ENCODE peak calls at places on chromosomes 3 and 15, in five cellular contexts. One of them, this sample, is unnamed.

GRCh38 chr3:72690646-72691045 is 157.6 kb downstream of the SHQ1 start:
- DNase-seq in lower leg skin: no peak
- DNase-seq in K562: no peak
- DNase-seq in uterus: no peak
- DNase-seq in body of pancreas: no peak
- DNase-seq in this sample: no peak

GRCh38 chr3:126267976-126268615 is 87.7 kb upstream of the ALDH1L1 start:
- DNase-seq in lower leg skin: no peak
- DNase-seq in uterus: no peak
- DNase-seq in K562: no peak
- DNase-seq in body of pancreas: no peak
- DNase-seq in this sample: no peak

GRCh38 chr15:73368301-73369072 is at the start of gene HCN4:
- DNase-seq in lower leg skin: no peak
- DNase-seq in body of pancreas: peak; percentile 40
- DNase-seq in K562: no peak
- DNase-seq in uterus: no peak
- DNase-seq in this sample: no peak

GRCh38 chr3:114404590-114404989 is 110.8 kb downstream of the TIGIT start:
- DNase-seq in lower leg skin: no peak
- DNase-seq in body of pancreas: no peak
- DNase-seq in uterus: no peak
- DNase-seq in K562: no peak
- DNase-seq in this sample: peak; percentile 2

GRCh38 chr3:42033741-42034140 is 57.4 kb upstream of the TRAK1 start:
- DNase-seq in body of pancreas: no peak
- DNase-seq in K562: no peak
- DNase-seq in lower leg skin: no peak
- DNase-seq in uterus: peak; percentile 10
- DNase-seq in this sample: no peak

GRCh38 chr15:90839187-90840071 is 29.0 kb upstream of the FURIN start:
- DNase-seq in uterus: no peak
- DNase-seq in K562: no peak
- DNase-seq in lower leg skin: no peak
- DNase-seq in body of pancreas: peak; percentile 39
- DNase-seq in this sample: no peak

GRCh38 chr3:172625404-172625803 is 85.5 kb downstream of the NCEH1 start:
- DNase-seq in uterus: no peak
- DNase-seq in lower leg skin: no peak
- DNase-seq in K562: no peak
- DNase-seq in body of pancreas: no peak
- DNase-seq in this sample: no peak

GRCh38 chr3:164192974-164193373 is 885.3 kb downstream of the SI start:
- DNase-seq in uterus: no peak
- DNase-seq in body of pancreas: no peak
- DNase-seq in lower leg skin: no peak
- DNase-seq in K562: no peak
- DNase-seq in this sample: no peak

GRCh38 chr15:70190965-70191364 is 93.2 kb upstream of the TLE3 start:
- DNase-seq in body of pancreas: no peak
- DNase-seq in lower leg skin: no peak
- DNase-seq in K562: no peak
- DNase-seq in uterus: no peak
- DNase-seq in this sample: no peak

GRCh38 chr15:66854012-66854965 is 152.3 kb downstream of the SMAD6 start:
- DNase-seq in K562: no peak
- DNase-seq in lower leg skin: no peak
- DNase-seq in uterus: no peak
- DNase-seq in body of pancreas: no peak
- DNase-seq in this sample: no peak

GRCh38 chr15:66858423-66859207 is 156.6 kb downstream of the SMAD6 start:
- DNase-seq in K562: no peak
- DNase-seq in lower leg skin: no peak
- DNase-seq in uterus: no peak
- DNase-seq in body of pancreas: no peak
- DNase-seq in this sample: no peak

GRCh38 chr15:66857694-66858093 is 155.7 kb downstream of the SMAD6 start:
- DNase-seq in body of pancreas: no peak
- DNase-seq in K562: no peak
- DNase-seq in lower leg skin: no peak
- DNase-seq in uterus: no peak
- DNase-seq in this sample: no peak

GRCh38 chr15:66852064-66852905 is 150.2 kb downstream of the SMAD6 start:
- DNase-seq in K562: no peak
- DNase-seq in lower leg skin: no peak
- DNase-seq in uterus: no peak
- DNase-seq in body of pancreas: no peak
- DNase-seq in this sample: no peak

DNA sequence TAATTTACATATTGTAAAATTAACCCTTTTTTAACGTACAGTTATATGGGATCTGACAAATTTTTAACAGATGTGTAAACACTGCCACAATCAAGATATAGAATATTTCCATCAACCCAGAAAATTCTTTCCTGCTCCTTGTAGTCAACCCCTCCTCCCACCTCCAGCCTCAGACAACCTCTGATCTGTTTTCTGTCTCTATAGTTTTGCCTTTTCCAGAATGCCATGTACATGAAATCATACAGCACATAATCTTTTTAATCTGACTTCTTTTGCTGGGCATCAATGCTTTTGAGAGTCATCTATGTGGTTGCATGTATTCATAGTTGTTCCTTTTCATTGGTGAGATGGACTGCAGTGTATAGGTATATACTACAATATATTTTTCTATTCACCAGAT is 153.0 kb downstream of the SMAD6 start:
- DNase-seq in body of pancreas: no peak
- DNase-seq in lower leg skin: no peak
- DNase-seq in K562: no peak
- DNase-seq in uterus: no peak
- DNase-seq in this sample: no peak
- TF ChIP-seq POLR2A in body of pancreas: no peak
- TF ChIP-seq POLR2A in lower leg skin: no peak
- TF ChIP-seq POLR2A in K562: no peak
- TF ChIP-seq POLR2A in uterus: no peak
- TF ChIP-seq POLR2A in this sample: no peak

GRCh38 chr15:52181938-52182780 is 9.0 kb downstream of the GNB5 start:
- DNase-seq in lower leg skin: no peak
- DNase-seq in uterus: no peak
- DNase-seq in body of pancreas: no peak
- DNase-seq in K562: no peak
- DNase-seq in this sample: no peak

GRCh38 chr15:52180851-52181450 is 10.2 kb downstream of the GNB5 start:
- DNase-seq in uterus: no peak
- DNase-seq in K562: no peak
- DNase-seq in lower leg skin: no peak
- DNase-seq in body of pancreas: no peak
- DNase-seq in this sample: no peak

GRCh38 chr15:52180196-52180835 is 10.9 kb downstream of the GNB5 start:
- DNase-seq in K562: no peak
- DNase-seq in lower leg skin: peak; percentile 24
- DNase-seq in body of pancreas: no peak
- DNase-seq in uterus: peak; percentile 23
- DNase-seq in this sample: no peak

GRCh38 chr15:52178765-52179164 is 12.4 kb downstream of the GNB5 start:
- DNase-seq in body of pancreas: peak; percentile 33
- DNase-seq in uterus: peak; percentile 49
- DNase-seq in lower leg skin: no peak
- DNase-seq in K562: no peak
- DNase-seq in this sample: no peak

DNA sequence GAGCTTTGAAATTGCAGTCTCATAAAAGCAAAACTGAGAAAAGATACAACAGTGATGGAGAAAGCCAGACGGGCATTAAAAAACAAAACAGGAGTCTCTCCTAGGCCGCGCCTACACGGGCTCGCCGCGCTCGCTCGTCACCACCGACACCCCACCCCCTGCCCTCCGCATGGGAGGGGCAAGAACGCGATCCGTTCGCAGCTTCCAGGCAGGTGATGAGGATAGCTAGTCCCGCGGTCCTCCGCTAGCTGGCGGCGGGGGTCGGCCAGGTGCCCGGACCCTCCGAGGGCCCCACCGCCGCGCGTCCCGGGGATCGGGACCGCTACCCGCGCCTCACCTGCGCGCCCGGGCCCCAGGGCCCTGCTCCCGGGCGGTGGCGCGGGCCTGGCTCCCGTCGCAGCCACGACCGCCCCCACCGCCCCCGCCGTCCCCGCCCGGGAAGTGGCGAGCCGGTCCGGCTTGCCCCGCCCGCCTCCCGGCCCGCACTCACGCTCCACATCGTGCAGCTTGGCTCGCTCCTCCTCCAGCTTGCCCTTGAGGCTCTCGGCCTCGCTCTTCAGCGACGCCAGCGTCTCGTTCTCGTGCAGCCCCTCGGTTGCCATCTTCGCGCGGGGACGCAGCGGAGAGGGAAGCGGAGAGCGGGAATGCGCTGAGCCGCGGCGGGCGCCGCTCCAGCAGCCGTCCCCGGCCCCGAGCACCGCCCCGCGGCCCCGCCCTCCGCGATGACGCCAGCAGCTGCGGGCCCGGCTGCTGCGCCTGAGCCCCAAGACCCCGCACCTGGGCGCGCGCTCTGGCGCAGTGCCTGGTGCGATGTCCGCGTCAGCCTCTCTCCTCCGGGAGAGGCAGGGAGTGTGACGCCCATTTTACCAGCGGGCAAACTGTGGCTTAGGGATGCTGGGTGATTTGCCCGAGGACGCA is 11.7 kb downstream of the GNB5 start:
- DNase-seq in K562: peak; percentile 81
- DNase-seq in uterus: peak; percentile 90
- DNase-seq in lower leg skin: peak; percentile 78
- DNase-seq in body of pancreas: peak; percentile 85
- DNase-seq in this sample: peak; percentile 74
- TF ChIP-seq POLR2A in K562: no peak
- TF ChIP-seq POLR2A in uterus: peak; percentile 74
- TF ChIP-seq POLR2A in lower leg skin: peak; percentile 9
- TF ChIP-seq POLR2A in body of pancreas: peak; percentile 74
- TF ChIP-seq POLR2A in this sample: peak; percentile 87

GRCh38 chr15:99251436-99251821 is at the start of gene LRRC28:
- DNase-seq in body of pancreas: no peak
- DNase-seq in lower leg skin: no peak
- DNase-seq in uterus: no peak
- DNase-seq in K562: no peak
- DNase-seq in this sample: peak; percentile 53
- TF ChIP-seq POLR2A in body of pancreas: peak; percentile 95
- TF ChIP-seq POLR2A in lower leg skin: peak; percentile 33
- TF ChIP-seq POLR2A in uterus: peak; percentile 53
- TF ChIP-seq POLR2A in K562: no peak
- TF ChIP-seq POLR2A in this sample: peak; percentile 83

GRCh38 chr3:197598404-197598980 is 42.7 kb upstream of the BDH1 start:
- DNase-seq in uterus: no peak
- DNase-seq in lower leg skin: no peak
- DNase-seq in K562: no peak
- DNase-seq in body of pancreas: no peak
- DNase-seq in this sample: no peak

GRCh38 chr3:197600796-197601565 is 45.2 kb upstream of the BDH1 start:
- DNase-seq in body of pancreas: no peak
- DNase-seq in uterus: no peak
- DNase-seq in K562: no peak
- DNase-seq in lower leg skin: no peak
- DNase-seq in this sample: peak; percentile 41

GRCh38 chr3:197599089-197599765 is 43.5 kb upstream of the BDH1 start:
- DNase-seq in lower leg skin: peak; percentile 74
- DNase-seq in uterus: peak; percentile 72
- DNase-seq in body of pancreas: peak; percentile 78
- DNase-seq in K562: peak; percentile 79
- DNase-seq in this sample: peak; percentile 84

GRCh38 chr3:197595470-197596185 is 39.9 kb upstream of the BDH1 start:
- DNase-seq in K562: no peak
- DNase-seq in uterus: no peak
- DNase-seq in lower leg skin: no peak
- DNase-seq in body of pancreas: no peak
- DNase-seq in this sample: no peak

GRCh38 chr3:197597335-197597734 is 41.6 kb upstream of the BDH1 start:
- DNase-seq in body of pancreas: no peak
- DNase-seq in uterus: no peak
- DNase-seq in K562: no peak
- DNase-seq in lower leg skin: no peak
- DNase-seq in this sample: no peak
- TF ChIP-seq POLR2A in body of pancreas: no peak
- TF ChIP-seq POLR2A in uterus: no peak
- TF ChIP-seq POLR2A in K562: no peak
- TF ChIP-seq POLR2A in lower leg skin: no peak
- TF ChIP-seq POLR2A in this sample: no peak

GRCh38 chr3:100333970-100334339 is 602 bp upstream of the NIT2 start:
- DNase-seq in uterus: no peak
- DNase-seq in body of pancreas: no peak
- DNase-seq in lower leg skin: no peak
- DNase-seq in K562: no peak
- DNase-seq in this sample: no peak
- TF ChIP-seq POLR2A in uterus: no peak
- TF ChIP-seq POLR2A in body of pancreas: no peak
- TF ChIP-seq POLR2A in lower leg skin: no peak
- TF ChIP-seq POLR2A in K562: no peak
- TF ChIP-seq POLR2A in this sample: no peak